ENCODE peak calls at places on chromosome 1, in four cellular contexts. S is left ventricle myocardium inferior; Z is astrocyte of the spinal cord; W is CD4-positive, alpha-beta T cell. J is an unnamed sample.

GRCh38 chr1:246219508-246220030 is 287.5 kb downstream of the SMYD3 start:
- DNase-seq in S (no peak), Z (no peak), W (no peak), J (no peak)

GRCh38 chr1:16975211-16975610 is 5.2 kb downstream of the MFAP2 start:
- DNase-seq in S (no peak), Z (no peak), W (no peak), J (no peak)

GRCh38 chr1:117215019-117215418 is 4.3 kb upstream of the VTCN1 start:
- DNase-seq in S (no peak), Z (no peak), W (no peak), J (no peak)

GRCh38 chr1:16072095-16072494 is 1.4 kb downstream of the FAM131C start:
- DNase-seq in S (no peak), Z (no peak), W (no peak), J (no peak)

GRCh38 chr1:71210746-71211145 is 129.9 kb upstream of the ZRANB2 start:
- DNase-seq in S (no peak), Z (no peak), W (no peak), J (no peak)

GRCh38 chr1:226121587-226122400 is 59.3 kb downstream of the H3-3A start:
- DNase-seq in S (peak), Z (peak), W (peak), J (no peak)

GRCh38 chr1:225653463-225654276 is 747 bp upstream of the ENAH start:
- DNase-seq in S (peak), Z (peak), W (no peak), J (no peak)

GRCh38 chr1:192713921-192714320 is 78.0 kb downstream of the RGS13 start:
- DNase-seq in S (no peak), Z (peak), W (no peak), J (no peak)

GRCh38 chr1:153422450-153423068 is 6.2 kb downstream of the S100A7A start:
- DNase-seq in S (peak), Z (peak), W (peak), J (no peak)

GRCh38 chr1:101131239-101131924 is 105.4 kb upstream of the S1PR1 start:
- DNase-seq in S (no peak), Z (no peak), W (no peak), J (no peak)

GRCh38 chr1:935751-936231 is 12.1 kb downstream of the SAMD11 start:
- DNase-seq in S (no peak), Z (no peak), W (no peak), J (no peak)

GRCh38 chr1:35377553-35377952 is 109.0 kb downstream of the ZMYM4 start:
- DNase-seq in S (no peak), Z (no peak), W (no peak), J (no peak)

GRCh38 chr1:155179107-155180031 is 5.7 kb downstream of the TRIM46 start:
- DNase-seq in S (no peak), Z (no peak), W (peak), J (no peak)

GRCh38 chr1:48677306-48678287 is 99.1 kb downstream of the BEND5 start:
- DNase-seq in S (peak), Z (peak), W (peak), J (no peak)

GRCh38 chr1:22557341-22557950 is 5.8 kb upstream of the EPHA8 start:
- DNase-seq in S (no peak), Z (no peak), W (no peak), J (no peak)

GRCh38 chr1:80632284-80632683 is 1168.5 kb upstream of the ADGRL2 start:
- DNase-seq in S (no peak), Z (no peak), W (no peak), J (no peak)

GRCh38 chr1:159197767-159198557 is 6.7 kb upstream of the ACKR1 start:
- DNase-seq in S (peak), Z (peak), W (no peak), J (no peak)

GRCh38 chr1:200550367-200550766 is 70.2 kb downstream of the KIF14 start:
- DNase-seq in S (no peak), Z (no peak), W (no peak), J (no peak)

GRCh38 chr1:242043165-242043564 is 44.3 kb upstream of the MAP1LC3C start:
- DNase-seq in S (no peak), Z (no peak), W (no peak), J (no peak)

GRCh38 chr1:38089712-38090360 is 43.2 kb upstream of the POU3F1 start:
- DNase-seq in S (no peak), Z (no peak), W (no peak), J (no peak)

GRCh38 chr1:37342736-37343135 is 131.6 kb upstream of the ZC3H12A start:
- DNase-seq in S (no peak), Z (no peak), W (no peak), J (no peak)

GRCh38 chr1:26744075-26744958 is 43.4 kb upstream of the PIGV start:
- DNase-seq in S (peak), Z (peak), W (peak), J (peak)

GRCh38 chr1:45887156-45887842 is 83.9 kb downstream of the MAST2 start:
- DNase-seq in S (no peak), Z (no peak), W (no peak), J (no peak)

GRCh38 chr1:155834296-155834926 is 22.6 kb downstream of the GON4L start:
- DNase-seq in S (no peak), Z (peak), W (no peak), J (no peak)

GRCh38 chr1:158013840-158014520 is 20.5 kb downstream of the KIRREL1 start:
- DNase-seq in S (no peak), Z (peak), W (no peak), J (no peak)

GRCh38 chr1:31715097-31715872 is 11.5 kb upstream of the COL16A1 start:
- DNase-seq in S (peak), Z (peak), W (no peak), J (no peak)

GRCh38 chr1:24929876-24930702 is at the start of gene RUNX3:
- DNase-seq in S (peak), Z (no peak), W (peak), J (peak)

GRCh38 chr1:246875041-246876026 is 56.4 kb downstream of the AHCTF1 start:
- DNase-seq in S (no peak), Z (peak), W (no peak), J (no peak)

GRCh38 chr1:243642936-243643335 is 207.1 kb downstream of the AKT3 start:
- DNase-seq in S (no peak), Z (peak), W (no peak), J (no peak)

GRCh38 chr1:45266151-45266801 is 59.9 kb upstream of the ZSWIM5 start:
- DNase-seq in S (peak), Z (peak), W (no peak), J (no peak)

GRCh38 chr1:241202321-241202845 is 154.6 kb downstream of the RGS7 start:
- DNase-seq in S (no peak), Z (no peak), W (no peak), J (no peak)

GRCh38 chr1:48526045-48526714 is 54.2 kb upstream of the SPATA6 start:
- DNase-seq in S (no peak), Z (no peak), W (no peak), J (no peak)

GRCh38 chr1:119611701-119612113 is 36.4 kb downstream of the ZNF697 start:
- DNase-seq in S (peak), Z (peak), W (peak), J (no peak)

GRCh38 chr1:227954163-227954850 is 6.6 kb upstream of the WNT9A start:
- DNase-seq in S (no peak), Z (no peak), W (no peak), J (no peak)
- TF ChIP-seq CTCF in S (no peak), Z (no peak), W (no peak), J (no peak)

DNA sequence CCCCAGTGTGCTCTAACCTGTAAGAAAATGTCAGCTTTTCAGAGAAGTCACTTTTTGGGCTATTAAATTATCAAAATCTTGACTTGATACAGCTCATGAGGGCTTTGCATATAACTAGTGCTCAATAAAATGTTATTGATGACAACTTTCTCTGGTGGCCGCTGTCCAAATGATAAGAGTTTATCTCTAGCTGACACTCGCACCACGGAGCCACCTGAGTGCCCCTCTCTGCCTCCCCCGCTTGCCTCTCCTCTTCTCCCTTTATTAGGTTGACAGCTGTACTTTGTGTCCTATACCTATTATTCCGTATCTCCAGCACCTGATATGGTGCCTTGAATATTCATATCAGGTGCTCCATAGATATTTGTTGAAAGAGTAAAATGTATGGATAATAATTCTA is 82.8 kb downstream of the PHTF1 start:
- DNase-seq in S (no peak), Z (no peak), W (no peak), J (no peak)
- TF ChIP-seq CTCF in S (no peak), Z (no peak), W (no peak), J (no peak)

DNA sequence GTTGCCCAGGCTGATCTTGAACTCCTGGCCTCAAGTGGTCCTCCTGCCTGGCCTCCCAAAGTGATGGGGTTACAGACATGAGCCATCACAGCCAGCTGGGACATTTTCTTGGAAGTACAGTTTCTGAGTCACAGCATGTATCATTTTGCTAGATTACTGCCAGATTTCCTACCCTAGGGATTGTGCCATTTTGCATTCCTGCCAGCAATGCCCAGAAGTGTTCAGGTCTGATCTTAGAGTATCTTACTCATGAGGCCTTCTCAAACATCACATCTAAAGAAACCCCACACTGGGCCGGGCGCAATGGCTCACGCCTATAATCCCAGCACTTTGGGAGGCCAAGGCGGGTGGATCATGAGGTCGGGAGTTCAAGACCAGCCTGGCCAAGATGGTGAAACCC is 10.2 kb downstream of the BMP8A start:
- DNase-seq in S (no peak), Z (no peak), W (no peak), J (no peak)
- TF ChIP-seq CTCF in S (no peak), Z (no peak), W (no peak), J (no peak)

GRCh38 chr1:29511436-29511835 is 275.1 kb downstream of the PTPRU start:
- DNase-seq in S (no peak), Z (no peak), W (no peak), J (no peak)

GRCh38 chr1:29514361-29515187 is 278.3 kb downstream of the PTPRU start:
- DNase-seq in S (no peak), Z (no peak), W (no peak), J (no peak)

GRCh38 chr1:29516063-29516820 is 279.9 kb downstream of the PTPRU start:
- DNase-seq in S (no peak), Z (no peak), W (no peak), J (no peak)

GRCh38 chr1:29515188-29515955 is 279.1 kb downstream of the PTPRU start:
- DNase-seq in S (no peak), Z (no peak), W (no peak), J (no peak)

GRCh38 chr1:29513357-29513756 is 277.0 kb downstream of the PTPRU start:
- DNase-seq in S (peak), Z (peak), W (no peak), J (no peak)
- TF ChIP-seq CTCF in S (peak), Z (peak), W (no peak), J (peak)

GRCh38 chr1:161905269-161905884 is 118.3 kb downstream of the OLFML2B start:
- DNase-seq in S (no peak), Z (no peak), W (no peak), J (no peak)
- TF ChIP-seq CTCF in S (peak), Z (peak), W (peak), J (peak)

DNA sequence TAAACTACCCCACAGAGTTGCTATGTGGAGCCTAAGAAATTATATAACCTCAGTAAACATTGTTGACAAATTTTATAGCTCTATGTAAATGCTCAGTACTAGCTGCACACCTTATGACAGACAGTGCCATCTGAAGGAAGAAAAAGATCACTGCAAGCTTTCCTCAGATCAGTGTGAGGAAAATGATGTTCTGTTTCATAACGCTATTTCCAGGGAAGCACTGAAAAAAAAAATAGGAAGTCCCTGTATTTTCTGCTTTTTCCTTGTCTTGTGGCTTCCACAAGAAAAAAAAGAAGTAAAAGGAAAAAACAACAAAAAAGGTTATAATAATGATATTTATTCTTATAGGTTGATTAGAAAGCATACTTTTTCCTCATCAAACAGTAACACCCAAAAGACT is 23.2 kb downstream of the LYST start:
- DNase-seq in S (no peak), Z (peak), W (no peak), J (no peak)
- TF ChIP-seq CTCF in S (peak), Z (peak), W (peak), J (peak)

GRCh38 chr1:43551396-43551888 is 20.8 kb downstream of the PTPRF start:
- DNase-seq in S (no peak), Z (no peak), W (no peak), J (no peak)

GRCh38 chr1:43552813-43553212 is 22.1 kb downstream of the PTPRF start:
- DNase-seq in S (peak), Z (no peak), W (no peak), J (no peak)

GRCh38 chr1:43556772-43557171 is 26.1 kb downstream of the PTPRF start:
- DNase-seq in S (no peak), Z (no peak), W (no peak), J (no peak)

GRCh38 chr1:43552059-43552742 is 21.5 kb downstream of the PTPRF start:
- DNase-seq in S (no peak), Z (no peak), W (no peak), J (no peak)

DNA sequence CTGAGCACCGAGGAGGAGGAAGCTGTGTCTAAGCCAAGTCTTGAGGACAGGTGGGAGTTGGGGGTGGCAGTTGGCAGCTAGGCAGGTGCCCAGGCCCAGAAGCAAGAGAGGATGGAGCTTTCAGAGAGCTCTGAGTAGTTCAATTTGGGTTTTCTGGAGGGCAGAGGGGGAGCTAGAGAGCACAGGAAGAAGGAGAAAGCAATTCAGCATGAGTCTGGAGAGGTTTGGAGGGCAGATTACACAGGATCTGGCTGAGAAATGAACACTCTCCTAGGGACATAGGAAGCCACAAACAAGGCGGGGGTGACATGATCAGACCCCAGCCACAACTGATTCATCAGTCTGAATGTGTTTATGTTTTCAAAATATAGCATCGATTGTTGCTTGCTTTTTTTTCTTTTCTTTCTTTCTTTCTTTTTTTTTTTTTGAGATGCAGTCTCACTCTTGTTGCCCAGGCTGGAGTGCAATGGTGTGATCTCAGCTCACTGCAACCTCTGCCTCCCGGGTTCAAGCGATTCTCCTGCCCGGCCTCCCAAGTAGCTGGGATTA is 23.8 kb downstream of the PTPRF start:
- DNase-seq in S (no peak), Z (peak), W (no peak), J (no peak)
- TF ChIP-seq CTCF in S (peak), Z (peak), W (peak), J (peak)

GRCh38 chr1:235952950-235953615 is 86.4 kb upstream of the LYST start:
- DNase-seq in S (no peak), Z (no peak), W (no peak), J (no peak)
- TF ChIP-seq CTCF in S (no peak), Z (no peak), W (no peak), J (no peak)